ENCODE peak calls at places on chromosomes 5 and 9, in ten cellular contexts. W is GM23338, V is neuronal stem cell, J is NCI-H1436 treated with DMSO at 0.1 percent for 48 hours, Y is psoas muscle, K is kidney glomerular epithelial cell, L is Ammon's horn, D is M059J, F is progenitor cell of endocrine pancreas, X is substantia nigra. M is an unnamed sample.

GRCh38 chr5:163760498-163760897 is 255.1 kb downstream of the MAT2B start:
- DNase-seq in W (no peak), V (no peak), J (no peak), Y (no peak), K (peak), L (no peak), D (peak), F (no peak), X (no peak), M (no peak)

GRCh38 chr5:169910393-169910792 is 69.9 kb downstream of the INSYN2B start:
- DNase-seq in W (no peak), V (no peak), J (no peak), Y (no peak), K (no peak), L (no peak), D (no peak), F (no peak), X (no peak), M (no peak)

GRCh38 chr9:111731916-111732315 is 62.8 kb downstream of the SHOC1 start:
- DNase-seq in W (no peak), V (no peak), J (no peak), Y (no peak), K (no peak), L (no peak), D (peak), F (no peak), X (no peak), M (no peak)

GRCh38 chr5:1105350-1106265 is 6.3 kb downstream of the SLC12A7 start:
- DNase-seq in W (no peak), V (no peak), J (no peak), Y (no peak), K (no peak), L (no peak), D (no peak), F (no peak), X (no peak), M (no peak)

GRCh38 chr5:27523629-27524028 is 485.2 kb upstream of the CDH9 start:
- DNase-seq in W (no peak), V (no peak), J (no peak), Y (no peak), K (no peak), L (no peak), D (no peak), F (no peak), X (no peak), M (no peak)

GRCh38 chr5:7802855-7803254 is 48.1 kb downstream of the CFAP90 start:
- DNase-seq in W (no peak), V (no peak), J (no peak), Y (no peak), K (no peak), L (no peak), D (peak), F (no peak), X (no peak), M (no peak)

GRCh38 chr5:179154346-179154990 is 94.3 kb downstream of the ZNF354C start:
- DNase-seq in W (no peak), V (no peak), J (no peak), Y (no peak), K (no peak), L (no peak), D (no peak), F (no peak), X (no peak), M (no peak)

GRCh38 chr5:59786271-59786805 is 107.2 kb downstream of the PDE4D start:
- DNase-seq in W (no peak), V (no peak), J (no peak), Y (no peak), K (no peak), L (no peak), D (peak), F (no peak), X (no peak), M (no peak)

GRCh38 chr5:102681403-102681983 is 73.6 kb upstream of the PAM start:
- DNase-seq in W (peak), V (peak), J (peak), Y (peak), K (peak), L (peak), D (peak), F (peak), X (peak), M (no peak)

M was measured in GOT3.